ENCODE peak calls at places on chromosomes 16 and 17, in seven cellular contexts. B, W, Y, Q, K, Z and C are unnamed samples.

GRCh38 chr17:77106874-77107358 is 33.9 kb upstream of the SEC14L1 start:
- DNase-seq in B (no peak), W (no peak), K (no peak), Q (peak; percentile 39), Y (no peak), Z (peak; percentile 22), C (no peak)

GRCh38 chr16:53220585-53220984 is 165.8 kb downstream of the CHD9 start:
- DNase-seq in Z (peak; percentile 25), Q (peak; percentile 26), Y (no peak), W (peak; percentile 64), B (no peak), K (peak; percentile 9), C (no peak)

GRCh38 chr17:38870259-38871165 is 654 bp downstream of the LASP1 start:
- DNase-seq in Z (peak; percentile 76), W (peak; percentile 64), K (peak; percentile 65), Y (no peak), Q (peak; percentile 85), B (no peak), C (peak; percentile 49)

GRCh38 chr16:63614421-63614820 is 1507.4 kb downstream of the CDH11 start:
- DNase-seq in Z (no peak), Y (no peak), Q (no peak), B (no peak), W (no peak), K (no peak), C (no peak)

GRCh38 chr17:4721203-4722135 is 9.8 kb upstream of the MED11 start:
- DNase-seq in Q (peak; percentile 43), B (no peak), K (no peak), Y (no peak), Z (no peak), W (peak; percentile 46), C (no peak)

GRCh38 chr17:73492802-73493139 is 151.5 kb downstream of the SDK2 start:
- DNase-seq in Q (no peak), W (no peak), B (no peak), Z (no peak), K (peak; percentile 55), Y (no peak), C (no peak)

GRCh38 chr17:42720996-42721583 is 23.8 kb downstream of the EZH1 start:
- DNase-seq in Y (peak; percentile 46), K (peak; percentile 80), B (peak; percentile 32), Z (peak; percentile 83), Q (peak; percentile 43), W (peak; percentile 83), C (peak; percentile 33)

GRCh38 chr17:60169921-60170817 is 20.4 kb downstream of the CA4 start:
- DNase-seq in W (peak; percentile 61), Q (peak; percentile 33), K (no peak), B (peak; percentile 46), Z (no peak), Y (no peak), C (no peak)

GRCh38 chr17:20293501-20293900 is 173.8 kb downstream of the LGALS9B start:
- DNase-seq in B (no peak), K (no peak), W (no peak), Q (no peak), Z (no peak), Y (no peak), C (no peak)

GRCh38 chr17:21357281-21357680 is 18.9 kb upstream of the KCNJ12 start:
- DNase-seq in Y (no peak), K (no peak), W (no peak), Z (no peak), Q (no peak), B (no peak), C (no peak)

GRCh38 chr17:78057113-78057740 is 71.3 kb downstream of the TMC6 start:
- DNase-seq in B (no peak), Y (no peak), Q (no peak), Z (no peak), W (no peak), K (no peak), C (no peak)

GRCh38 chr17:34313164-34313563 is 6.1 kb upstream of the CCL8 start:
- DNase-seq in Z (no peak), W (peak; percentile 72), B (no peak), Y (no peak), Q (no peak), K (no peak), C (no peak)

GRCh38 chr17:59893617-59894100 is 738 bp downstream of the RPS6KB1 start:
- DNase-seq in K (peak; percentile 74), Q (peak; percentile 49), Z (peak; percentile 67), Y (no peak), B (no peak), W (peak; percentile 20), C (peak; percentile 17)

GRCh38 chr16:30949655-30950515 is 1.0 kb downstream of the ORAI3 start:
- DNase-seq in Z (peak; percentile 67), K (peak; percentile 66), Q (peak; percentile 79), Y (no peak), W (peak; percentile 90), B (peak; percentile 81), C (peak; percentile 56)

GRCh38 chr17:74453665-74454196 is 12.7 kb upstream of the CD300A start:
- DNase-seq in Y (no peak), Z (peak; percentile 97), K (peak; percentile 93), B (peak; percentile 44), Q (no peak), W (no peak), C (peak; percentile 87)

GRCh38 chr17:50865060-50865867 is 890 bp downstream of the TOB1 start:
- DNase-seq in W (peak; percentile 51), K (peak; percentile 66), Y (no peak), Z (peak; percentile 82), Q (peak; percentile 65), B (no peak), C (peak; percentile 36)
- TF ChIP-seq CTCF in W (no peak), K (no peak), Y (no peak), Z (no peak), Q (no peak), B (no peak), C (no peak)

GRCh38 chr16:13510425-13511151 is 409.4 kb upstream of the ERCC4 start:
- DNase-seq in Z (peak; percentile 22), Y (no peak), B (no peak), K (no peak), Q (no peak), W (no peak), C (no peak)
- TF ChIP-seq CTCF in Z (peak; percentile 54), Y (no peak), B (no peak), K (no peak), Q (peak; percentile 16), W (no peak), C (peak; percentile 62)

DNA sequence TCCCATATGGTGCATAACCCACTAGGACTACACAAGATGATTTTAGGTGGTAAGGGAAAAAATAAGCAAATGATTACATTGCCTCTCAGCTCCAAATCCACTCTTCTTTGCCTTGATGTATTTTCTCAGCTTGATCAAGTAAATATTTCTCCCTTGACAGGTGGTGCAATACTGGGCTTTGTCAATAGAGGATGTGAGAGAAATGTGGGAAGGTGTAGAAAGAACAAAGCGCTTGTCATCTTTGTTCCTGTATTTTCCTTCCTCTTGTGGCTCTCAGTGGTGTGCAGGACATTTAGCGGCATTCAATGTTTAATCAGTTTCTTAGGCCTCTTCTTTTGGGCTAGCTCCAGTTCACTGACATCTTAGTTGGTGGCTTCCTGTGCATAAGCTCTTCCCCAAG is 1165.8 kb upstream of the GOT2 start:
- DNase-seq in Q (no peak), K (no peak), Y (no peak), B (no peak), W (no peak), Z (no peak), C (no peak)
- TF ChIP-seq CTCF in Q (no peak), K (no peak), Y (no peak), B (no peak), W (no peak), Z (no peak), C (no peak)

GRCh38 chr16:19114359-19115147 is 789 bp downstream of the ITPRIPL2 start:
- DNase-seq in Y (no peak), Z (peak; percentile 44), Q (no peak), K (no peak), B (no peak), W (peak; percentile 70), C (peak; percentile 68)
- TF ChIP-seq CTCF in Y (peak; percentile 33), Z (no peak), Q (no peak), K (no peak), B (no peak), W (no peak), C (no peak)

GRCh38 chr16:68526782-68527145 is 12.3 kb upstream of the ZFP90 start:
- DNase-seq in W (no peak), Z (no peak), B (no peak), Q (no peak), Y (no peak), K (no peak), C (no peak)
- TF ChIP-seq CTCF in W (no peak), Z (no peak), B (no peak), Q (no peak), Y (no peak), K (no peak), C (no peak)

DNA sequence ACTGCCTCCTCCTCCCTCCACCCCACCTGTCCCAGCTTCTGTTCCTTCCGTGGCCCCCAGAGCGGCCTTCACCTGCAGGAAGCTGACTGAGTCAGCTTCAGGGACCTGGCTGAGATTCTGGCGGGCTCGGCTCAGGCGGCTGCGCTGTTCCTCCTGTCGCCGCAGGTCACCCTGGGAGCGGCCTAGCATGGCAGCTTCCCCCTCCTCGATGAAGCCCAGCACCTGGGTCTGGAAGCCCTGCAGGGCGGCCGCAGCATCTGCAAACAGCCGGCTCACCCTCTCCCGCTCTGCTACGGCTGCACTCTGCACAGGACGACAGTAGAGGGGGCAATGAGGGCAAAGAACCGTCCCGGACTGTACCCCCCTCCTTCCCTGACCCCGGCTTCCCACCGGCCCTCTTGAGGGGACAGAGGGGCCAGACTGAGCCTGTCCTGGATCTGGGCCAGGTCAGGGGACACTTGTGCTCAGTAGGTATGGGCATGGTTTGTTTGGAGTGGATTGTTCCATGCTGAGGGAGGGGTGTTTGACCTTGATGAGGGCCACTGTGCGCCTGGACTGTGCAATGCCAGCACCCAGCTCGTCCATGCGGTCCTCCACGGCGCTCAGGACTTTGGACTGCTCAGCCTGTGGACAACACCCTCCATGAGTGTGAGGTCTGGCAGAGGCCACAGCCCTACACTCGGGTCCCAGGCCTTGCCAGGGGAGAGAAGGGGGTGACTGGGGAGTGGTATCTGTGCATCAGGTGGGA is 2.0 kb downstream of the TRIM47 start:
- DNase-seq in Z (peak; percentile 71), Q (peak; percentile 88), K (no peak), W (peak; percentile 24), Y (no peak), B (no peak), C (peak; percentile 37)
- TF ChIP-seq CTCF in Z (peak; percentile 43), Q (peak; percentile 39), K (peak; percentile 23), W (no peak), Y (peak; percentile 17), B (peak; percentile 2), C (no peak)

DNA sequence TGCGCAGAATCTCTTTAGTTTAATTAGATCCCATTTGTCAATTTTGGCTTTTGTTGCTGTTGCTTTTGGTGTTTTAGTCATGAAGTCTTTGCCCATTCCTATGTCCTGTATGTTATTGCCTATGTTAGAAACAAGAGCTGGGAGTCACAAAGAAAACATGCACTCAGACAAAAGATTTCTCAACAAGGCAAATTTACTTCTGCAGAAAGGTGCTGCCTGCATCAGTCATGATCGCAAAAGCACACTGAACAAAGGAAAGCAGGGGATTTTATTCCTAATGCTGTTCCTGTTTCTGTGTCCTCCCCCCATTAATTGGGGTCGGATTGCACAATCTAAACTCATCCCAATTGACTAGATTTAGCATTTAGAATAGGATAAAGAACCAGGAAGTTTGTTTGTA is 55.9 kb downstream of the ATF7IP2 start:
- DNase-seq in Y (no peak), B (no peak), Z (no peak), Q (no peak), W (no peak), K (no peak), C (no peak)
- TF ChIP-seq CTCF in Y (no peak), B (no peak), Z (no peak), Q (no peak), W (no peak), K (no peak), C (no peak)